ENCODE peak calls at places on chromosomes 5 and 9, in four cellular contexts. Q is left ventricle myocardium inferior, E is adrenal gland, N is fibroblast of pulmonary artery. Z is an unnamed sample.

GRCh38 chr9:86434039-86434726 is 80.0 kb upstream of the TUT7 start:
- DNase-seq in Q (no peak), E (no peak), N (peak), Z (peak)

GRCh38 chr9:75539558-75539957 is 350.9 kb upstream of the PCSK5 start:
- DNase-seq in Q (no peak), E (no peak), N (no peak), Z (no peak)

GRCh38 chr5:33975846-33976245 is 8.6 kb downstream of the SLC45A2 start:
- DNase-seq in Q (no peak), E (no peak), N (peak), Z (no peak)

GRCh38 chr5:124333295-124333979 is 413.0 kb downstream of the ZNF608 start:
- DNase-seq in Q (no peak), E (no peak), N (no peak), Z (no peak)

GRCh38 chr5:57166250-57166649 is 7.6 kb upstream of the GPBP1 start:
- DNase-seq in Q (no peak), E (no peak), N (peak), Z (no peak)

GRCh38 chr9:91245432-91246313 is 116.0 kb downstream of the AUH start:
- DNase-seq in Q (no peak), E (no peak), N (peak), Z (no peak)

GRCh38 chr5:93585054-93585751 is 2.2 kb downstream of the NR2F1 start:
- DNase-seq in Q (no peak), E (peak), N (no peak), Z (no peak)

GRCh38 chr9:27645166-27645840 is 72.0 kb upstream of the C9orf72 start:
- DNase-seq in Q (no peak), E (no peak), N (no peak), Z (peak)

GRCh38 chr5:172707285-172708182 is 63.5 kb downstream of the DUSP1 start:
- DNase-seq in Q (no peak), E (peak), N (peak), Z (no peak)

GRCh38 chr5:102866315-102866693 is 111.2 kb downstream of the PAM start:
- DNase-seq in Q (no peak), E (no peak), N (peak), Z (no peak)

GRCh38 chr5:62143268-62144229 is 162.5 kb upstream of the KIF2A start:
- DNase-seq in Q (no peak), E (no peak), N (peak), Z (no peak)

GRCh38 chr5:56494300-56494704 is 261.2 kb upstream of the ANKRD55 start:
- DNase-seq in Q (no peak), E (no peak), N (peak), Z (no peak)

GRCh38 chr5:1734908-1735289 is 64.7 kb downstream of the MRPL36 start:
- DNase-seq in Q (no peak), E (peak), N (no peak), Z (no peak)

GRCh38 chr9:83208065-83208850 is 145.3 kb upstream of the RASEF start:
- DNase-seq in Q (no peak), E (peak), N (peak), Z (no peak)

GRCh38 chr5:10103098-10103497 is 146.6 kb downstream of the ATPSCKMT start:
- DNase-seq in Q (no peak), E (no peak), N (no peak), Z (no peak)

GRCh38 chr5:10099548-10099947 is 150.1 kb downstream of the ATPSCKMT start:
- DNase-seq in Q (no peak), E (no peak), N (no peak), Z (no peak)
- H3K4me3 ChIP-seq in Q (no peak), E (no peak), N (no peak), Z (no peak)

GRCh38 chr9:115694014-115694413 is 459.6 kb upstream of the PAPPA start:
- DNase-seq in Q (no peak), E (no peak), N (peak), Z (no peak)
- TF ChIP-seq CTCF in Q (peak), E (peak), N (peak), Z (peak)

DNA sequence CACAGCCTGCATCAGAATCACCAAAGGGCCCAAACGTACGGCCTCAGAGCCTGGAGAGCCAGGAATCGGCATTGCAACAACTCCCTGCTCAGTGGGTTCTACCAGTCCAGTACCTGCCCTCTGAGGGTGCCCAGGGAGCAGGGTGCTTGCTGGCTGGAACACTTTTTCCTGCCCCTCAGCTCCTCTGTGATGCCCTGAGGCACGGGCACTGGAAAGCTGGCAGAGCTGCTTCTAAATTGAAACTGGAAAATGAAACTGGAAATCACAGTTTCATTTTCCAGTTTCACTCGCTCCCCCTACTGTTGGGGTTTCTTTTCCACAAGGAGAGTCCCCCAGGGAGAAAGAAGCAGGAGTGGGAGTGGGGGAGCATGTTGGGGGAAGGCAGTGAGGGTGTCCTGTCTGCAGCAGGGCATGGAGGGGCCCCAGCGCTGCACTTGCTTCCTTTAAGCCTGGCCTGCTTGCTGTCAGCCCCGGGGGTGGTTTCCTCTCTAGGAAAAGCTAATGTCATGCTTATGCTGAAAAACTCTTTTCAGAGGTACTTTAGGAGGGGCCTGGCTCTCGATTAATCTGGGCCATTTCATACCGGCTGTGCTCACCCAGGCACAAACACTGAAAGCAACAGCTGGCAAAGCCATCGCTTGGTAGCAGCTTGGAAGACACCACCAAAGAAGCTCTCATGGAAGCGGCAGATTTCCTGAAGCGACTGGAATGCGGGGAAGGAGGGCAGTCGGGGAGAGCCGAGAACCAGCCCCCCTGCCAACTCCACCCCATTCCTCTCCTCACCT is 26.2 kb downstream of the IRF1 start:
- DNase-seq in Q (no peak), E (peak), N (no peak), Z (no peak)
- H3K4me3 ChIP-seq in Q (peak), E (no peak), N (no peak), Z (no peak)

DNA sequence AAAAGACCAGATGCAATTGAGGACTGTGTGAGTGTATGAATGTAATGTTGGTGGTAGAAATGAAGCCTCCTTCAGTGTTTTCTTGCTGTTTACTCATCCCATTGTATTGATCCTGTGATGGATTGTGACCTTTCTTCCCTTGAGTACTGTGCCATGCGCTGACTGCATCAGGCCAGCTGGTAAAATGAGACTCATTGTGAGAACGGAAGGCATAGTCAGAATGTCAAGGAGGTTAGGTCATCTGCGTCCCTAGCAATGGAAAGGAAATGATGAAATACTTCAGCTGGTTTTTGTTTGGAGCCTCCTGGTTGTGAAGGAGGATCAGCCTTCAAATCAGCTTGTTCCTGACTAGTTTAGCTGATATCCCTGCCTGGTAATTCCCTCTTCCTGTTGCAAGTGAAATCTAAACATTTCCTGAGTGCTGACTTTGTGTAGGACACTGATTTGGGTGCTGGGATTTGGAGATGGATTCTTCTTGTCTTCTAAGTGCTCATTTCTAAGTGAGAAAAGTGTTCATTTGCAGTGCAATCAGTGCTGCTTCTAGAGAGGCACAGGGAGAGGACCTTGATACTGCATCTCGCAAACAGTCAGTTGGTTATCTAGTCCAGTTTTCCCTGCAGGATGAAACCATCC is 35.5 kb downstream of the TNFSF8 start:
- DNase-seq in Q (no peak), E (peak), N (peak), Z (peak)
- TF ChIP-seq CTCF in Q (no peak), E (no peak), N (no peak), Z (no peak)

DNA sequence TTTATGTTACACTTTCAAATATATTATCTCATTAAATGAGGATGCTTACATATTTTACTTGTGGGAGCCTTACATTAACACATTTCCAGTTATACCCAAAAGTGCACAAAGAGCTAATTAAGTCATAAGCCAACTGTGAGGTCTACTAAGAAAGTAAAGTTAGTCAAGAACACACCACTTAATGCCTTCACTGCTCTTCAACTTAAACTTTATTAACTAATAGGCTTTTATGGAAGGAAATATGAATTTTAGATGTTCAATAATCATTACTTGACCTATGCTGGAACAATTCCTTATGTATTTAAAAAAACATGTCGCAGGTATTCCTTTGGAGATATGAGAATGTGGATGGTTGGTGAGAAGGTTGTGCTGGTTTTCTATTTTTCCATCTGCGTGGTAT is 3.4 kb downstream of the ST8SIA4 start:
- DNase-seq in Q (no peak), E (no peak), N (no peak), Z (no peak)
- H3K4me3 ChIP-seq in Q (peak), E (no peak), N (no peak), Z (no peak)

GRCh38 chr9:134456740-134457315 is 130.6 kb downstream of the RXRA start:
- DNase-seq in Q (no peak), E (no peak), N (no peak), Z (no peak)

GRCh38 chr9:134455951-134456739 is 129.9 kb downstream of the RXRA start:
- DNase-seq in Q (peak), E (peak), N (peak), Z (no peak)

GRCh38 chr9:134459164-134459563 is 132.9 kb downstream of the RXRA start:
- DNase-seq in Q (no peak), E (no peak), N (no peak), Z (no peak)

GRCh38 chr9:134458111-134458845 is 132.0 kb downstream of the RXRA start:
- DNase-seq in Q (no peak), E (no peak), N (peak), Z (no peak)

GRCh38 chr9:134457321-134457923 is 131.2 kb downstream of the RXRA start:
- DNase-seq in Q (no peak), E (no peak), N (no peak), Z (no peak)
- TF ChIP-seq CTCF in Q (no peak), E (no peak), N (no peak), Z (no peak)

DNA sequence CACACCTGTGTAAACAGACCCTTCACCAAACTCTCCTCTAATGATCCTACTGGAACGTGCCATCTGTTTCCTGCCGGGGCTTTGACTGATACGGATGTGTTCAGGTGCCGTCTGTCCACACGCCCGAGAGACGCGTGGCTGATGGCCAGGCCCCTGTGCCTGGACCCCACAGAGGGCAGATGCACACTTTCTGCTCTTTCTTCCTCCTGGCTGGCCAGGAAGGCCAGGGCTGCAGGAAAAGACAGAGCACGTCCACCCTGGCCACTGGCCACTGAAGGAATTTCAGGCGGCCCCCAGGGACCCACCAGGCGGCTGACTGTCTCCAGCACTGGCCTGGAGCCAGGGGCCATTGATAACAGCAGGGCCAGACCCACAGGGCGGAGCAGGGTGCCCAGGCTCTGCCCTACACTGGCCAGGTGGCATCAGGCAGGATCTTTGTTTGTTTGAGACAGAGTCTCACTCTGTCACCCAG is 3.6 kb upstream of the ENG start:
- DNase-seq in Q (peak), E (peak), N (peak), Z (no peak)
- H3K4me3 ChIP-seq in Q (peak), E (no peak), N (no peak), Z (no peak)

GRCh38 chr9:109199676-109200075 is 32.6 kb upstream of the FRRS1L start:
- DNase-seq in Q (no peak), E (no peak), N (no peak), Z (no peak)

GRCh38 chr9:109194157-109194556 is 27.1 kb upstream of the FRRS1L start:
- DNase-seq in Q (no peak), E (no peak), N (no peak), Z (no peak)

GRCh38 chr9:109203761-109204360 is 36.8 kb upstream of the FRRS1L start:
- DNase-seq in Q (no peak), E (no peak), N (no peak), Z (peak)

GRCh38 chr9:109198736-109199384 is 31.8 kb upstream of the FRRS1L start:
- DNase-seq in Q (no peak), E (no peak), N (no peak), Z (no peak)
- TF ChIP-seq CTCF in Q (no peak), E (no peak), N (no peak), Z (peak)

Z was measured in retinal pigment epithelial cell.